ENCODE peak calls at places on chromosomes 4 and X, in ten cellular contexts. W is sigmoid colon, B is cardiac muscle cell, Y is coronary artery, T is progenitor cell of endocrine pancreas, G is OCI-LY7, M is fibroblast of mammary gland, L is WTC11, Q is GM06990, X is cardiac fibroblast. K is an unnamed sample.

GRCh38 chrX:70769659-70770232 is 138.8 kb downstream of the TEX11 start:
- DNase-seq in W (no peak), B (peak), Y (no peak), T (no peak), G (peak), M (peak), L (no peak), Q (no peak), X (peak), K (peak)

GRCh38 chr4:54400188-54400587 is 171.1 kb downstream of the PDGFRA start:
- DNase-seq in W (no peak), B (peak), Y (no peak), T (no peak), G (no peak), M (no peak), L (no peak), Q (no peak), X (no peak), K (no peak)

GRCh38 chr4:53233396-53233795 is 132.5 kb downstream of the SCFD2 start:
- DNase-seq in W (no peak), B (peak), Y (no peak), T (no peak), G (no peak), M (peak), L (no peak), Q (no peak), X (peak), K (no peak)

GRCh38 chrX:140050906-140051305 is 85.6 kb upstream of the CXorf66 start:
- DNase-seq in W (no peak), B (peak), Y (no peak), T (no peak), G (no peak), M (peak), L (no peak), Q (no peak), X (peak), K (no peak)

GRCh38 chr4:86450861-86451260 is 91.0 kb upstream of the MAPK10 start:
- DNase-seq in W (no peak), B (no peak), Y (no peak), T (no peak), G (no peak), M (no peak), L (no peak), Q (no peak), X (no peak), K (no peak)

GRCh38 chrX:103488332-103488731 is 31.0 kb downstream of the RAB40A start:
- DNase-seq in W (no peak), B (peak), Y (no peak), T (no peak), G (peak), M (peak), L (no peak), Q (no peak), X (peak), K (no peak)

GRCh38 chrX:45001038-45001437 is 128.1 kb downstream of the KDM6A start:
- DNase-seq in W (no peak), B (no peak), Y (no peak), T (no peak), G (no peak), M (no peak), L (no peak), Q (no peak), X (no peak), K (no peak)

GRCh38 chr4:106676173-106676921 is 307.8 kb upstream of the GIMD1 start:
- DNase-seq in W (no peak), B (peak), Y (no peak), T (no peak), G (no peak), M (peak), L (no peak), Q (no peak), X (peak), K (no peak)

GRCh38 chr4:24042094-24042493 is 152.2 kb upstream of the PPARGC1A start:
- DNase-seq in W (no peak), B (peak), Y (no peak), T (no peak), G (no peak), M (peak), L (no peak), Q (no peak), X (peak), K (no peak)

GRCh38 chr4:139903845-139904244 is 238.2 kb downstream of the MGST2 start:
- DNase-seq in W (no peak), B (no peak), Y (no peak), T (no peak), G (no peak), M (peak), L (no peak), Q (no peak), X (peak), K (no peak)

GRCh38 chr4:98260047-98260578 is 1.1 kb upstream of the RAP1GDS1 start:
- DNase-seq in W (peak), B (no peak), Y (peak), T (peak), G (peak), M (peak), L (peak), Q (peak), X (no peak), K (peak)

GRCh38 chrX:39302838-39303237 is 501.6 kb downstream of the MID1IP1 start:
- DNase-seq in W (no peak), B (no peak), Y (no peak), T (no peak), G (no peak), M (no peak), L (no peak), Q (no peak), X (no peak), K (no peak)

GRCh38 chrX:22699591-22700091 is 300.1 kb upstream of the DDX53 start:
- DNase-seq in W (no peak), B (no peak), Y (no peak), T (no peak), G (no peak), M (peak), L (no peak), Q (no peak), X (peak), K (no peak)

GRCh38 chr4:141352775-141353544 is 132.3 kb downstream of the ZNF330 start:
- DNase-seq in W (no peak), B (peak), Y (no peak), T (no peak), G (no peak), M (peak), L (no peak), Q (no peak), X (peak), K (no peak)

GRCh38 chrX:39897741-39898097 is 200.0 kb downstream of the BCOR start:
- DNase-seq in W (no peak), B (no peak), Y (no peak), T (no peak), G (no peak), M (no peak), L (no peak), Q (no peak), X (no peak), K (no peak)

GRCh38 chrX:47502591-47503222 is 19.7 kb upstream of the ZNF41 start:
- DNase-seq in W (no peak), B (peak), Y (no peak), T (no peak), G (no peak), M (peak), L (no peak), Q (no peak), X (peak), K (no peak)

GRCh38 chr4:2965262-2965661 is 1.9 kb downstream of the GRK4 start:
- DNase-seq in W (no peak), B (no peak), Y (no peak), T (no peak), G (no peak), M (no peak), L (no peak), Q (no peak), X (no peak), K (no peak)

GRCh38 chr4:2964077-2964471 is 703 bp downstream of the GRK4 start:
- DNase-seq in W (no peak), B (no peak), Y (no peak), T (no peak), G (no peak), M (no peak), L (no peak), Q (no peak), X (no peak), K (peak)

GRCh38 chr4:2962614-2963184 is 507 bp downstream of the NOP14 start:
- DNase-seq in W (no peak), B (peak), Y (no peak), T (no peak), G (peak), M (peak), L (peak), Q (no peak), X (peak), K (peak)

GRCh38 chr4:2962099-2962455 is 1.1 kb downstream of the NOP14 start:
- DNase-seq in W (no peak), B (no peak), Y (no peak), T (no peak), G (peak), M (no peak), L (no peak), Q (no peak), X (no peak), K (peak)

DNA sequence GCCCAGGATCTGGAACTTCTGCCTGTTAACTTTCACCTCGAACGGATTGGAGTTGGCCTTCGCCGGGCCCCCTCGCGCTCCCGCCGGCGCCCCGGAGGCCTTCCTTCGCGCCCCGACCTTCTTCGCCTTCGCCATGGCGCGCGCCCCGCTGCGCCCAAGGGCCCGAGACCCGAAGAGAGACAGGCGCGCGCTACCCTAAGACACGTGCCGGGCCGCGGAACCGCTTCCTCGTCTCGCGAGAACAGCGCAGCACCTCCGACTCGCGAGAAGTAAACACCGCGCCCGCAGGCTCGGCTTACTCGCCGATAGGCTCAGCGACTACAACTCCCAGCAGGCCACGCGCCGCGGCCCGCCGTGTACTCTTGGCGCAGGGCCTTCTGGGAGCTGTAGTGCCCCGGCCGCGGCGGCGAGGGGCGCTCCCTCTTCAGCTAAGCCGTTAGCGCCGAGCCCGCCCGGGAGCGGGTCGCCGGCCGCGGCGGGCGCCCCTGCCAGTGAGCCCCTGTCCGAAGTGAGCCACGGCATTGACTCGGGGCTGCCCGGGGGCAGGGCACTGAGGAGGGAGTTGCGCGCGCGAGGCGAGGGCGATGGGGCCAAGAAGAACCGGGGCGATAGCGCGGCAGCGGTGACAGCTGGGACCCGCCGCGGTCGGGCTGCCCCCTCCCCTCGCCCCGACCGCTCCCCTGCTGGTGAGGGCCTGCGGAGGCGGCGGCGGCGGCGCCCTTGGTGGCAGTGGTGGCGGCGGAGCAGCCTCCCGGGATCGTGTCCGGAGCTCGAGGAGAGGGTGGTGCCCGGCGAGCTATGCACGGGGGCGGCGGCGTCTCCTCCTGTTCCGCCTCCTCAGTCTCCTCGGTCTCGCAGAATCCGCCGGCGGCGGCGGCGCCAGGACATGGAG is at the start of the genes GRK4 and NOP14:
- DNase-seq in W (peak), B (peak), Y (peak), T (peak), G (peak), M (peak), L (peak), Q (peak), X (peak), K (peak)
- TF ChIP-seq CTCF in W (no peak), B (peak), Y (peak), T (peak), G (peak), M (no peak), L (no peak), Q (no peak), X (no peak), K (no peak)

GRCh38 chrX:31038585-31039326 is 33.1 kb downstream of the FTHL17 start:
- DNase-seq in W (no peak), B (peak), Y (no peak), T (no peak), G (peak), M (peak), L (peak), Q (no peak), X (peak), K (peak)

GRCh38 chrX:31039327-31039711 is 32.5 kb downstream of the FTHL17 start:
- DNase-seq in W (no peak), B (no peak), Y (no peak), T (no peak), G (peak), M (no peak), L (no peak), Q (no peak), X (no peak), K (no peak)

DNA sequence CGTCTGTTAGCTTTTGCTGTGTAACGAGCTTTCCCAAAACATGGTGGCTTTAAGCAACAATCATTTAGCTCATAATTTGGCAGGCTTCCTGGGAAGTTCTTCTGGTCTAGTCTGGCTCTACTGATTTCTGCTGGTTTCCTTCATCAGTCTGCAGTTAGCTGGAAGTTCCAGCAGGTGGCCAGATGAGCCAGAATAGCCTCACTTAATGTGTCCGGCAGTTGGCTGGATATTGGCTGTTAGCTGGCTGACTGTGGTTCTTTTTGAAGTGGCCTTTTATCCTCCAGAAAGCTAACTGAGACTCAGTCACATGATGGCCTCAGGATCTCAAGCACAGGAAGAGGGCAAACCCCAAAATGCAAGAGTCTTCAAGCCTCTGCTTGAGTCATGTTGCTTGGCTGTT is 34.9 kb downstream of the FTHL17 start:
- DNase-seq in W (no peak), B (peak), Y (no peak), T (no peak), G (peak), M (peak), L (peak), Q (no peak), X (peak), K (peak)
- TF ChIP-seq CTCF in W (peak), B (peak), Y (no peak), T (peak), G (peak), M (peak), L (peak), Q (peak), X (peak), K (peak)

GRCh38 chr4:68283714-68284113 is 38.2 kb upstream of the TMPRSS11B start:
- DNase-seq in W (no peak), B (no peak), Y (no peak), T (no peak), G (no peak), M (no peak), L (no peak), Q (no peak), X (no peak), K (no peak)
- TF ChIP-seq CTCF in W (no peak), B (no peak), Y (no peak), T (no peak), G (no peak), M (no peak), L (no peak), Q (no peak), X (no peak), K (no peak)

DNA sequence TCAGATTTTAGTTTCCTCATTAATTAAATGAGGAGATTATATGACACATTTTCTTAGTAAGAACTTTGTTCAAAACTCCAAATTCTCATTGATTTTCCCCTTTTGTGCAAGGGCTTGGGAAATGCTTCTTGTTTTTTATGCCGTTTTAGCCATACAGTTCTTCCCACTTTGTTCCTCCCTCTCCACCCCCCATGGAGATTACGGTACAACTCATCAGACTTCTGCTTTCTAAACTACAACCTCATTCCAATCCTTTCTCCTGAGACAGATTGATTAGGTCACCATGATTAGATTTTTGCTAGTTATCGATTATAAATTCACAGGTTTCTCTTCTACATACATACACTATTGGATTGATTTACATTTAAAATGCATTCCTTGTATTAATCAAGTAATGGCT is 10.9 kb upstream of the BBS7 start:
- DNase-seq in W (no peak), B (no peak), Y (no peak), T (no peak), G (no peak), M (no peak), L (no peak), Q (no peak), X (no peak), K (no peak)
- TF ChIP-seq CTCF in W (no peak), B (no peak), Y (no peak), T (no peak), G (no peak), M (no peak), L (no peak), Q (no peak), X (no peak), K (no peak)

GRCh38 chr4:147336252-147336651 is 144.6 kb upstream of the EDNRA start:
- DNase-seq in W (no peak), B (peak), Y (no peak), T (no peak), G (no peak), M (no peak), L (no peak), Q (no peak), X (peak), K (no peak)
- TF ChIP-seq CTCF in W (no peak), B (no peak), Y (no peak), T (no peak), G (no peak), M (no peak), L (no peak), Q (no peak), X (no peak), K (no peak)

K was measured in GM13977.